ENCODE peak calls at places on chromosomes 7 and 10, in five cellular contexts. E is HCT116, I is H1, O is HepG2, C is GM12878. P is an unnamed sample.

GRCh38 chr7:2043316-2044039 is 189.3 kb downstream of the MAD1L1 start:
- DNase-seq in C (no peak), O (no peak), E (no peak), I (no peak), P (no peak)

GRCh38 chr7:142711722-142712616 is 37.3 kb upstream of the PRSS1 start:
- DNase-seq in C (no peak), E (peak; percentile 29), O (no peak), I (no peak), P (no peak)

GRCh38 chr10:117249493-117250093 is 8.7 kb downstream of the SLC18A2 start:
- DNase-seq in E (no peak), O (no peak), I (no peak), C (no peak), P (no peak)

GRCh38 chr10:116385994-116386809 is 41.4 kb upstream of the PNLIPRP3 start:
- DNase-seq in I (no peak), E (peak; percentile 22), C (no peak), O (peak; percentile 12), P (peak; percentile 33)

GRCh38 chr10:99548041-99548530 is 15.3 kb downstream of the NKX2-3 start:
- DNase-seq in O (peak; percentile 32), C (no peak), I (no peak), E (peak; percentile 50), P (no peak)

GRCh38 chr7:70585071-70585470 is 546.9 kb upstream of the GALNT17 start:
- DNase-seq in O (no peak), E (no peak), C (no peak), I (no peak), P (no peak)

GRCh38 chr10:59839576-59839975 is 66.8 kb downstream of the CCDC6 start:
- DNase-seq in C (no peak), E (no peak), O (no peak), I (no peak), P (no peak)

GRCh38 chr7:51019891-51020855 is 237.5 kb upstream of the GRB10 start:
- DNase-seq in E (no peak), O (no peak), C (no peak), I (no peak), P (no peak)

GRCh38 chr10:73495226-73495883 is 469 bp downstream of the PPP3CB start:
- DNase-seq in O (peak; percentile 81), C (peak; percentile 69), E (peak; percentile 77), I (peak; percentile 21), P (peak; percentile 23)

GRCh38 chr10:61836233-61836887 is 65.1 kb upstream of the ARID5B start:
- DNase-seq in E (no peak), O (no peak), I (no peak), C (no peak), P (no peak)

GRCh38 chr7:27101188-27101905 is 1.1 kb downstream of the HOXA2 start:
- DNase-seq in O (no peak), C (no peak), I (no peak), E (no peak), P (no peak)

GRCh38 chr7:28573751-28574295 is 161.5 kb downstream of the CREB5 start:
- DNase-seq in O (no peak), E (no peak), C (no peak), I (no peak), P (no peak)

GRCh38 chr10:11541296-11541695 is 70.2 kb downstream of the USP6NL start:
- DNase-seq in C (no peak), I (no peak), O (no peak), E (no peak), P (no peak)

GRCh38 chr10:27197980-27198645 is 42.5 kb downstream of the ACBD5 start:
- DNase-seq in C (no peak), I (no peak), E (no peak), O (no peak), P (no peak)

GRCh38 chr7:26520483-26520882 is 228.8 kb downstream of the SNX10 start:
- DNase-seq in I (no peak), E (no peak), C (no peak), O (no peak), P (no peak)

GRCh38 chr7:2802504-2803341 is 41.4 kb downstream of the GNA12 start:
- DNase-seq in O (peak; percentile 90), C (no peak), I (no peak), E (no peak), P (no peak)

GRCh38 chr10:127041561-127041960 is 136.3 kb downstream of the DOCK1 start:
- DNase-seq in C (no peak), O (no peak), I (no peak), E (peak; percentile 29), P (no peak)

GRCh38 chr7:84022686-84023308 is 171.8 kb downstream of the SEMA3A start:
- DNase-seq in O (peak; percentile 82), I (no peak), C (no peak), E (no peak), P (no peak)

GRCh38 chr10:113047963-113048781 is 98.1 kb downstream of the TCF7L2 start:
- DNase-seq in C (no peak), O (no peak), I (no peak), E (no peak), P (peak; percentile 20)

GRCh38 chr7:134693256-134693655 is 46.6 kb downstream of the BPGM start:
- DNase-seq in O (no peak), E (no peak), I (no peak), C (no peak), P (no peak)

GRCh38 chr10:115491526-115492140 is 398.5 kb downstream of the ATRNL1 start:
- DNase-seq in C (no peak), I (no peak), O (peak; percentile 5), E (no peak), P (no peak)

GRCh38 chr10:17536221-17536620 is 81.0 kb downstream of the HACD1 start:
- DNase-seq in C (no peak), O (no peak), I (no peak), E (no peak), P (no peak)

GRCh38 chr7:44963526-44964290 is 15.1 kb downstream of the MYO1G start:
- DNase-seq in O (no peak), I (no peak), E (no peak), C (no peak), P (no peak)

GRCh38 chr10:119217937-119218579 is 10.7 kb downstream of the GRK5 start:
- DNase-seq in I (no peak), O (no peak), C (no peak), E (no peak), P (no peak)

GRCh38 chr10:123995461-123996131 is 97.8 kb downstream of the CHST15 start:
- DNase-seq in C (no peak), E (peak; percentile 67), I (peak; percentile 72), O (peak; percentile 49), P (peak; percentile 39)

GRCh38 chr7:43559171-43559938 is 23.6 kb upstream of the STK17A start:
- DNase-seq in E (no peak), O (no peak), C (no peak), I (no peak), P (no peak)

GRCh38 chr10:48900296-48900695 is 39.3 kb downstream of the LRRC18 start:
- DNase-seq in I (no peak), E (no peak), C (no peak), O (no peak), P (no peak)

GRCh38 chr10:96833220-96834001 is 1.3 kb downstream of the LCOR start:
- DNase-seq in C (no peak), I (no peak), O (peak; percentile 59), E (no peak), P (peak; percentile 43)

GRCh38 chr10:14953452-14954000 is 370 bp downstream of the DCLRE1C start:
- DNase-seq in O (no peak), I (no peak), C (peak; percentile 40), E (peak; percentile 22), P (peak; percentile 3)

GRCh38 chr7:71221049-71221448 is 89.1 kb downstream of the GALNT17 start:
- DNase-seq in I (no peak), E (no peak), O (no peak), C (no peak), P (no peak)

GRCh38 chr10:33335800-33336605 is 1.5 kb upstream of the NRP1 start:
- DNase-seq in O (no peak), I (no peak), E (no peak), C (no peak), P (no peak)
- TF ChIP-seq ZNF274 in O (no peak), I (no peak), E (no peak), C (no peak), P (no peak)

DNA sequence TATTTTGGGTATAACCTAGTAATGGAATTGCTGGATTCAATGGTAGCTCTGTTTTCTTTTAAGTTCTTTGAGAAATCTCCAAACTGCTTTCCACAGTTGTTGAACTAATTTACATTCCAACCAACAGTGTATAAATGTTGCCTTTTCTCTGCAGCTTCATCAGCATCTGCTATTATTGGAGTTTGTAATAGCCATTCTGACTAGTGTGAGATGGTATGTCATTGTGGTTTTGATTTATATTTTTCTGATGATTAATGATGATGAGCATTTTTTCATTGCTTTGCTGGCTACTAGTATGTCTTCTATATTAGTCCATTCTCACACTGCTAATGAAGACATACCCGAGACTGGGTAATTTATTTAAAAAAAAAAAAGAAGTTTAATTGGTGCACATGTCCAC is 248.6 kb upstream of the MAGI2 start:
- DNase-seq in O (no peak), I (no peak), C (no peak), E (no peak), P (no peak)
- H3K36me3 ChIP-seq in O (no peaks in the 10 kb centered on the region), I (no peaks in the 10 kb centered on the region), C (no peaks in the 10 kb centered on the region), E (no peaks in the 10 kb centered on the region), P (no peaks in the 10 kb centered on the region)

DNA sequence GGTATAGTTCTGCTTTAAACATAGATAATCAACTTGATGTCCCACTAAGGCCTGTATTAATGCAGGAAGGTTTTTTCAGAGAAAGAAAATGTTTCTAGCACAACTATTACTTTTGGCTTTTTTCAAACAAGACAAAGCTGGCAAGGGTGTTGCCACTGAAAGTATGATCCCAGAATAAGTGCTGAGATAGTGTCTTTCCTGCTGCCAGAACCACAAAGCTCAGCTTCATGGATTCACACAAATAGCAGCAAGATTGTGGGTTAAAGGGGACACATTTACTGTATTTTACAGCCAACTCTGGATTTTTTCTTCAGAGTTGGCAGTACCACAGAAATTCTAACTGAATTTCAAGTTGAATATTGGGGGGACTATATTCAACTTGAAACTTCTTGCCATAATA is 4.3 kb downstream of the NCOA4 start:
- DNase-seq in E (no peak), C (no peak), I (no peak), O (no peak), P (no peak)
- H3K4me1 ChIP-seq in E (peaks cover 50% of the 10 kb centered on the region), C (peaks cover 5% of the 10 kb centered on the region), I (peaks cover 2% of the 10 kb centered on the region), O (peaks cover 55% of the 10 kb centered on the region), P (no peaks in the 10 kb centered on the region)

GRCh38 chr10:23695825-23696420 is 257.0 kb downstream of the OTUD1 start:
- DNase-seq in E (no peak), O (no peak), I (no peak), C (no peak), P (no peak)

GRCh38 chr10:23694921-23695824 is 256.3 kb downstream of the OTUD1 start:
- DNase-seq in I (no peak), C (no peak), E (no peak), O (no peak), P (peak; percentile 23)

GRCh38 chr10:23693398-23693797 is 254.5 kb downstream of the OTUD1 start:
- DNase-seq in E (no peak), O (no peak), I (no peak), C (no peak), P (peak; percentile 61)

GRCh38 chr10:23694446-23694920 is 255.6 kb downstream of the OTUD1 start:
- DNase-seq in C (no peak), I (no peak), O (no peak), E (no peak), P (peak; percentile 39)

GRCh38 chr10:23693895-23694294 is 255.0 kb downstream of the OTUD1 start:
- DNase-seq in C (no peak), O (no peak), E (no peak), I (no peak), P (no peak)
- TF ChIP-seq ZNF274 in C (no peak), O (no peak), E (no peak), I (no peak), P (no peak)

P was measured in NT2/D1.